ENCODE peak calls at places on chromosomes 16 and 17, in nine cellular contexts. N is uterus, L is IMR-90, G is stomach, T is heart left ventricle, X is Peyer's patch, M is sigmoid colon, S is suprapubic skin, Q is GM12878. J is an unnamed sample.

GRCh38 chr17:59534583-59534982 is 30.8 kb upstream of the DHX40 start:
- DNase-seq in M (no peak), S (no peak), L (no peak), T (no peak), X (no peak), Q (no peak), G (no peak), N (no peak), J (no peak)

GRCh38 chr17:56434610-56435009 is 158.9 kb upstream of the NOG start:
- DNase-seq in N (no peak), G (no peak), M (no peak), Q (no peak), S (no peak), X (no peak), L (no peak), T (no peak), J (no peak)

GRCh38 chr17:38575781-38576180 is 30.0 kb downstream of the SRCIN1 start:
- DNase-seq in M (no peak), S (no peak), L (no peak), X (no peak), T (no peak), Q (no peak), G (no peak), N (no peak), J (no peak)

GRCh38 chr17:46002311-46002972 is 3.4 kb downstream of the STH start:
- DNase-seq in L (peak; percentile 51), X (peak; percentile 88), N (peak; percentile 65), M (peak; percentile 84), Q (peak; percentile 16), T (peak; percentile 55), G (peak; percentile 83), S (no peak), J (peak; percentile 84)

GRCh38 chr17:57570740-57571344 is 174.3 kb downstream of the CCDC182 start:
- DNase-seq in L (no peak), T (no peak), G (no peak), Q (no peak), N (no peak), M (no peak), X (no peak), S (no peak), J (no peak)

GRCh38 chr17:44095647-44096496 is 25.3 kb downstream of the G6PC3 start:
- DNase-seq in X (peak; percentile 58), N (peak; percentile 72), G (no peak), M (peak; percentile 85), T (peak; percentile 90), S (no peak), L (peak; percentile 93), Q (no peak), J (peak; percentile 78)

GRCh38 chr16:16917201-16917600 is 538.3 kb downstream of the NPIPA7 start:
- DNase-seq in L (no peak), M (no peak), S (no peak), N (no peak), X (no peak), G (no peak), T (no peak), Q (no peak), J (no peak)

GRCh38 chr16:14499110-14499509 is 130.9 kb downstream of the PARN start:
- DNase-seq in N (no peak), S (no peak), M (no peak), X (no peak), L (no peak), Q (no peak), T (no peak), G (no peak), J (no peak)

GRCh38 chr17:1787301-1787902 is 25.5 kb downstream of the SERPINF1 start:
- DNase-seq in L (peak; percentile 96), M (peak; percentile 94), G (peak; percentile 43), Q (no peak), X (peak; percentile 91), T (peak; percentile 57), N (peak; percentile 83), S (peak; percentile 72), J (peak; percentile 71)

GRCh38 chr17:38734235-38734633 is 4.1 kb downstream of the CISD3 start:
- DNase-seq in N (no peak), Q (no peak), T (no peak), L (no peak), S (no peak), G (no peak), X (no peak), M (no peak), J (no peak)

GRCh38 chr17:31448467-31449077 is 57.1 kb downstream of the RAB11FIP4 start:
- DNase-seq in T (no peak), N (no peak), G (no peak), X (no peak), L (peak; percentile 62), M (no peak), S (no peak), Q (no peak), J (no peak)

GRCh38 chr17:80719449-80719848 is 174.8 kb downstream of the RPTOR start:
- DNase-seq in M (no peak), Q (no peak), L (no peak), S (no peak), N (no peak), T (no peak), X (no peak), G (no peak), J (no peak)

GRCh38 chr16:2015117-2015946 is 4.3 kb upstream of the NPW start:
- DNase-seq in X (peak; percentile 69), L (peak; percentile 47), Q (no peak), G (peak; percentile 61), N (no peak), S (no peak), T (no peak), M (no peak), J (no peak)

DNA sequence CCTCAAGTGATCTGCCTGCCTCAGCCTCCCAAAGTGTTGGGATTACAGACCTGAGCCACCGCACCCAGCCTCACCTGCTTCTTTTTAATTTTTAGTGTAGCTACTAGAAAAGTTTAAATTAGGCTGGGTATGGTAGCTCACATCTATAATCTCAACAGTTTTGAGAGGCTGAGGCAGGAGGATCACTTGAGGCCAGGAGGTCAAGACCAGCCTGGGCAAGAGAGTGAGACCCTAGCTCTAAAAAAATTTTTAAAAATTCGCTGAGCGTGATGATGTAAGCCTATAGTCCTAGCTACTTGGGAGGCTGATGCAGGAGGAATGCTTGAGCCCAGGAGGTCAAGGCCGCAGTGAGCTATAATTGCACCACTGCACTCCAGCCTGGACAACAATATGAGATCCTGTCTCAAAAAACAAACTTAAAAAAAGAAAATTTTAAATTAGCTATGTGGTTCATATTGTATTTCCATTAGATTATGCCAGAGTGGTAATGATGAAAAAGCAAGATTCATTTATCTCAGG is 34.9 kb downstream of the TXNDC11 start:
- DNase-seq in G (no peak), T (no peak), Q (no peak), N (no peak), L (no peak), M (no peak), X (no peak), S (no peak), J (no peak)
- TF ChIP-seq POLR2A in G (no peak), T (no peak), Q (no peak), N (no peak), L (no peak), M (no peak), X (no peak), S (no peak), J (no peak)

GRCh38 chr16:86101135-86101911 is 202.4 kb downstream of the IRF8 start:
- DNase-seq in T (no peak), G (no peak), X (peak; percentile 24), M (peak; percentile 56), Q (no peak), L (no peak), N (no peak), S (peak; percentile 26), J (no peak)

GRCh38 chr16:86101912-86102187 is 202.9 kb downstream of the IRF8 start:
- DNase-seq in Q (no peak), S (no peak), M (no peak), N (no peak), L (no peak), G (no peak), X (peak; percentile 42), T (no peak), J (no peak)

GRCh38 chr16:86099326-86099725 is 200.4 kb downstream of the IRF8 start:
- DNase-seq in S (peak; percentile 15), T (no peak), M (peak; percentile 27), X (peak; percentile 24), N (no peak), G (no peak), Q (no peak), L (no peak), J (no peak)

GRCh38 chr16:86103320-86103719 is 204.4 kb downstream of the IRF8 start:
- DNase-seq in L (no peak), T (no peak), G (no peak), S (peak; percentile 19), Q (no peak), X (no peak), M (no peak), N (no peak), J (no peak)

GRCh38 chr16:86100205-86101134 is 201.5 kb downstream of the IRF8 start:
- DNase-seq in L (peak; percentile 78), X (peak; percentile 43), M (peak; percentile 60), Q (no peak), G (no peak), S (peak; percentile 14), N (no peak), T (no peak), J (no peak)
- H3K4me1 ChIP-seq in L (peaks cover 5% of the 10 kb centered on the region), X (no peaks in the 10 kb centered on the region), M (peaks cover 6% of the 10 kb centered on the region), Q (no peaks in the 10 kb centered on the region), G (no peaks in the 10 kb centered on the region), S (no peaks in the 10 kb centered on the region), N (no peaks in the 10 kb centered on the region), T (no peaks in the 10 kb centered on the region), J (no peaks in the 10 kb centered on the region)

DNA sequence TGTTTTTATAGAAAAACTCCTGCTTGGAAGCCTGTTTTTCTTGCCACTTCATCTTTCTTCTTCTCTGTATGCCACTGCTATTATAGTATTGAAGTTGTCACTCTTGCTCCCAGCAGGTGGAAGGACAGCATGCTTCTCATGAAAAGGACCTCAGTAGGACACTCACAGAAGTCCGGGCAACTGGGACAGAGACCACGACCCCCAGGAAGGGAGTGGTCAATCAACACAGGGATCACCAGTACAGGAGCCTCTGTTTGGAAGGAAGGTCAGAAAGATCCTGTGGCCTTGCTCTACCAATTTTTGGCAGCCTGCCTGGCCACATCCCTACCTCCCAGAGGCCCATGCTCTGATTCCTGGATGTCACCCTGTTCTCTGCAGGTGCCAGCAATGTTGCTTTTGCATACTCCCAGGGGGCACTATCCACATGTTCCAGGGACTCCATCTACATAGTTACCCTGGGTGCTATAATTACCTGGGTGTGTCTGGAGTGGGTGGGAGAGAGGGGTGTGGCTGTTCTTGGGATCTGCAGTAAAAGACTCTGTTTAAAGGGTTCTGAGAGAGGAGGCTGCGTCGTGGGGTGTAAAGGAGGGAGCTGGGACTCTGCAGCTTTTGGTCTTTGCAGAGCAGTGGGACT is 13.7 kb upstream of the AKAP10 start:
- DNase-seq in X (no peak), L (no peak), M (no peak), Q (no peak), N (no peak), T (no peak), S (no peak), G (no peak), J (peak; percentile 52)
- H3K27ac ChIP-seq in X (no peak overlapping the region), L (no peak overlapping the region), M (no peak overlapping the region), Q (no peak overlapping the region), N (no peak overlapping the region), T (no peak overlapping the region), S (no peak overlapping the region), G (no peak overlapping the region), J (no peak overlapping the region)

DNA sequence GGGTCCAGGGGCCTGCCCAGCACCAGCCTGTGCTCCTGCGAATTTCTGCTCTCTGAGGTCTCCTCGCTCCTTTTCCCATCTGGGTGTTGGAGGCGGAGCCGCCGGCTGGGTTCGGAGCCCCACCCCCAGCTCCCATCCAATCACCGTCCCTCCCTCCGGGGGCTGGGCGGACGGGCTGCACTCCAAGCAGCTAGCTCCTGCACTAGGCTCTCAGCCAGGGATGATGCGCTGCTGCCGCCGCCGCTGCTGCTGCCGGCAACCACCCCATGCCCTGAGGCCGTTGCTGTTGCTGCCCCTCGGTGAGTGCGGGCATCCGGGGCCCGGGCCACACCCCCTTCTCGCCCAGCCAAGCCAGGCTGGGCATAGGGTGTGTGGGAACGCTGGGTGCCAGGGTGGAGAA is at the start of gene NRN1L:
- DNase-seq in M (peak; percentile 98), S (peak; percentile 91), N (peak; percentile 93), Q (no peak), L (peak; percentile 89), T (peak; percentile 91), X (peak; percentile 77), G (peak; percentile 89), J (peak; percentile 93)
- TF ChIP-seq POLR2A in M (no peak), S (no peak), N (no peak), Q (peak; percentile 39), L (no peak), T (no peak), X (no peak), G (no peak), J (no peak)